ENCODE peak calls at places on chromosome 17, in four cellular contexts. D, A, G and Z are unnamed samples.

GRCh38 chr17:79311373-79311772 is 236.7 kb downstream of the ENGASE start:
- DNase-seq in D (no peak), A (no peak), G (no peak), Z (no peak)

GRCh38 chr17:28078443-28079229 is 36.2 kb downstream of the NLK start:
- DNase-seq in D (no peak), A (no peak), G (no peak), Z (no peak)

GRCh38 chr17:68602267-68602644 is 1.1 kb upstream of the FAM20A start:
- DNase-seq in D (no peak), A (no peak), G (no peak), Z (no peak)

GRCh38 chr17:47135235-47135634 is 53.9 kb downstream of the CDC27 start:
- DNase-seq in D (no peak), A (no peak), G (no peak), Z (no peak)

GRCh38 chr17:7056386-7056785 is 12.5 kb upstream of the SLC16A11 start:
- DNase-seq in D (no peak), A (no peak), G (no peak), Z (no peak)

GRCh38 chr17:69860142-69860680 is 214.8 kb upstream of the KCNJ16 start:
- DNase-seq in D (no peak), A (no peak), G (no peak), Z (no peak)

GRCh38 chr17:6753006-6753445 is 2.8 kb upstream of the XAF1 start:
- DNase-seq in D (peak), A (no peak), G (no peak), Z (no peak)

GRCh38 chr17:63840591-63841349 is 1.7 kb downstream of the SMARCD2 start:
- DNase-seq in D (no peak), A (no peak), G (no peak), Z (no peak)

GRCh38 chr17:50059759-50060273 is 3.9 kb downstream of the ITGA3 start:
- DNase-seq in D (no peak), A (no peak), G (no peak), Z (no peak)

GRCh38 chr17:8223356-8224063 is 13.1 kb upstream of the AURKB start:
- DNase-seq in D (peak), A (peak), G (no peak), Z (no peak)

GRCh38 chr17:46173153-46173552 is 20.1 kb downstream of the KANSL1 start:
- DNase-seq in D (no peak), A (no peak), G (no peak), Z (no peak)

GRCh38 chr17:68711858-68712257 is 110.7 kb upstream of the FAM20A start:
- DNase-seq in D (no peak), A (no peak), G (no peak), Z (no peak)

GRCh38 chr17:31857920-31858646 is 961 bp downstream of the COPRS start:
- DNase-seq in D (no peak), A (no peak), G (no peak), Z (no peak)

GRCh38 chr17:27413295-27413694 is 43.0 kb upstream of the KSR1 start:
- DNase-seq in D (no peak), A (no peak), G (no peak), Z (no peak)

GRCh38 chr17:34886831-34887230 is 74.4 kb downstream of the CCT6B start:
- DNase-seq in D (no peak), A (no peak), G (no peak), Z (no peak)

GRCh38 chr17:74454197-74455024 is 12.0 kb upstream of the CD300A start:
- DNase-seq in D (peak), A (no peak), G (no peak), Z (no peak)

GRCh38 chr17:75815399-75815798 is 28.8 kb downstream of the UNC13D start:
- DNase-seq in D (no peak), A (no peak), G (no peak), Z (no peak)

GRCh38 chr17:30332057-30332542 is 1.8 kb downstream of the TMIGD1 start:
- DNase-seq in D (peak), A (no peak), G (peak), Z (no peak)

GRCh38 chr17:43702636-43703035 is 40.9 kb upstream of the MEOX1 start:
- DNase-seq in D (peak), A (peak), G (no peak), Z (peak)

GRCh38 chr17:17551361-17551760 is 40.1 kb downstream of the PEMT start:
- DNase-seq in D (no peak), A (peak), G (no peak), Z (peak)

GRCh38 chr17:21397341-21398050 is 21.3 kb downstream of the KCNJ12 start:
- DNase-seq in D (no peak), A (no peak), G (no peak), Z (no peak)

GRCh38 chr17:4635823-4636375 is 5.6 kb downstream of the ALOX15 start:
- DNase-seq in D (no peak), A (no peak), G (peak), Z (no peak)

GRCh38 chr17:78268960-78269892 is 37.8 kb downstream of the TMEM235 start:
- DNase-seq in D (no peak), A (peak), G (no peak), Z (no peak)
- TF ChIP-seq FOXM1 in D (no peak), A (no peak), G (no peak), Z (no peak)

GRCh38 chr17:60036796-60037677 is 41.7 kb downstream of the HEATR6 start:
- DNase-seq in D (peak), A (peak), G (peak), Z (peak)
- TF ChIP-seq FOXM1 in D (no peak), A (no peak), G (no peak), Z (no peak)

GRCh38 chr17:72657467-72658317 is 434.8 kb downstream of the SLC39A11 start:
- DNase-seq in D (peak), A (no peak), G (no peak), Z (no peak)
- TF ChIP-seq FOXM1 in D (no peak), A (no peak), G (no peak), Z (no peak)

DNA sequence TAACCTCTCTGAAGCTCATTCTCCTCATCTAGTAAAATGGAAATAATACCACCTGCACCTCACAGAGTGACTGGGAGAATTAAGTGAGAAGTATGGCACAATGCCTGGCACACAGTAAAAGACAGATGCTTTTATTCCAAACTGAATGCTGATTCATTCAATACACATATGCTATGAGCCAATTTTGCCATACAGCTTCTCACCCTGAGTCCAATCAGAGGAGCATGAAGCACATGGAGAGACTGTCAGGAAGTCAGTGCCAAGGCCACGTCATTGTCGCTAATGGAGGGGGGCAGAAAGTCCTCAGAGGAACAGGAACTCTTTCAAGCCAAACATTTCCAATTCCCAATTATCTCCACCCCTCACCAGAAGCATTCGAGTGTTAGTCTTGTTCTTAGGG is 11.6 kb downstream of the MKS1 start:
- DNase-seq in D (no peak), A (no peak), G (no peak), Z (no peak)
- TF ChIP-seq FOXM1 in D (no peak), A (no peak), G (no peak), Z (no peak)